ENCODE peak calls at places on chromosomes 3 and 15, in nine cellular contexts. W, T, S, G, C, O, K, M and U are unnamed samples.

GRCh38 chr3:114310701-114311100 is 16.9 kb downstream of the TIGIT start:
- DNase-seq in W (no peak), T (no peak), S (no peak), G (no peak), C (no peak), O (no peak), K (no peak), M (no peak), U (no peak)

GRCh38 chr3:20669184-20669583 is 483.2 kb upstream of the SGO1 start:
- DNase-seq in W (no peak), T (no peak), S (peak; percentile 67), G (no peak), C (no peak), O (no peak), K (no peak), M (no peak), U (peak; percentile 67)

GRCh38 chr15:49718234-49718633 is 97.4 kb downstream of the DTWD1 start:
- DNase-seq in W (no peak), T (no peak), S (no peak), G (no peak), C (no peak), O (no peak), K (no peak), M (no peak), U (no peak)

GRCh38 chr3:84946240-84946639 is 12.5 kb upstream of the CADM2 start:
- DNase-seq in W (no peak), T (no peak), S (no peak), G (no peak), C (peak; percentile 64), O (no peak), K (no peak), M (no peak), U (no peak)

GRCh38 chr3:129240436-129240835 is 9.0 kb upstream of the COPG1 start:
- DNase-seq in W (no peak), T (no peak), S (no peak), G (no peak), C (no peak), O (no peak), K (no peak), M (no peak), U (no peak)

GRCh38 chr15:63176302-63176701 is 13.1 kb upstream of the RAB8B start:
- DNase-seq in W (no peak), T (no peak), S (no peak), G (no peak), C (no peak), O (no peak), K (no peak), M (no peak), U (no peak)

GRCh38 chr15:39177561-39177960 is 403.3 kb upstream of the THBS1 start:
- DNase-seq in W (no peak), T (no peak), S (no peak), G (no peak), C (no peak), O (no peak), K (no peak), M (no peak), U (no peak)

GRCh38 chr15:63487076-63487757 is 17.2 kb upstream of the USP3 start:
- DNase-seq in W (peak; percentile 92), T (peak; percentile 93), S (peak; percentile 88), G (peak; percentile 67), C (peak; percentile 86), O (peak; percentile 88), K (no peak), M (peak; percentile 81), U (peak; percentile 45)

GRCh38 chr15:97171556-97171955 is 788.9 kb upstream of the ARRDC4 start:
- DNase-seq in W (no peak), T (no peak), S (no peak), G (no peak), C (no peak), O (no peak), K (no peak), M (no peak), U (no peak)

GRCh38 chr15:97177135-97177704 is 783.3 kb upstream of the ARRDC4 start:
- DNase-seq in W (no peak), T (no peak), S (no peak), G (no peak), C (peak; percentile 63), O (no peak), K (no peak), M (no peak), U (no peak)

DNA sequence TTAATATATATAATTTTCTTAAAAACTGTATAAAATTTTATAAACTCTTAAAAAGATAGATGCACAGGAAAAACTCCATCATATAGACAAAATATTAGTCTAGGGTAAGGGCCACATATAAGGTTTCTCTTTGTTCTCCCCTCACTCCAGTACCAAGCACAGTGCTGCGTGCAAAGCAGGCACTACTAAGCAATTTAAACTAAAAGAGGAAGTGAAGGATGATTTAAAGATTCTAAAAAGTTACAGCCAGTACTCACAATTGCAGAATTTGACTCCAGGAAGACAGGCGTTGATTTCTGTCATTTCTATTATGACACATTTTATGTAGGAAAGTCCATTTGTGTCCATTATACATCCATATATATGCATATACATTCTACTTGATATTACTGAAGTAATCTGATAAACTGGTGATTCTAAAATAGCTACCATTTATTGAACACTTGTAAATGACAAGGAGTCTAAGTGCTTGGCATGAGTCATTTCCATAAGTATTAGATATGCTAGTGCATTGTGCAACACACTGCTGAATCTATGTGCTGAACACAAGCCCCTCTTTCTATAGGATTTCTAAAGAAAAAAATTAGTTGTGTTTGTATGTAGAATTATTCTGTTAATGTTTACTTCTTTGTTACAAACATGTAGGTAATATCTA is 785.5 kb upstream of the ARRDC4 start:
- DNase-seq in W (no peak), T (no peak), S (no peak), G (no peak), C (no peak), O (no peak), K (no peak), M (no peak), U (no peak)
- H3K9me3 ChIP-seq in W (peaks cover 7% of the 10 kb centered on the region), T (no peaks in the 10 kb centered on the region), S (no peaks in the 10 kb centered on the region), G (peaks cover 11% of the 10 kb centered on the region), C (no peaks in the 10 kb centered on the region), O (no peaks in the 10 kb centered on the region), K (peaks cover 14% of the 10 kb centered on the region), M (no peaks in the 10 kb centered on the region), U (no peaks in the 10 kb centered on the region)

DNA sequence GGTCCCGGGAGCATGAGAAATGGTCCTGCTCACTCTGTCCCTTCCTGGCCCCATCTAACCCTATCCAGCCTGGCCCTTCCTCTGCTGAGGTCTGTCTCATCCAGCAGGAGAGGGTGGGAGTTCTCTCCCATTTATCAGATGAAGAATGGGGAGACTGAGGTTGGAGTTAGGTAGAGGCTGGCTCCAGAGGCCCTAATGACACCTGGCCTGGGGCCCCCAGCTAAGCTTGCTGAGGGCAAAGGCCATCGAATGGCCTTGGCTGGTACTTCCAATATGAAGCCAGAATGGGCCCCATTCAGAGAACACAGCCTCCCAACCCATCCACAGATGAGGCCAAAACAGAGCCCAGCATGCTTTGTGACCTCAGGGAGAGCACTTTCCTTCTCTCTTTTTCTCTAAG is 1.4 kb downstream of the CAMK1 start:
- DNase-seq in W (no peak), T (no peak), S (no peak), G (no peak), C (no peak), O (no peak), K (no peak), M (no peak), U (no peak)
- H3K9me3 ChIP-seq in W (no peaks in the 10 kb centered on the region), T (no peaks in the 10 kb centered on the region), S (no peaks in the 10 kb centered on the region), G (no peaks in the 10 kb centered on the region), C (no peaks in the 10 kb centered on the region), O (no peaks in the 10 kb centered on the region), K (no peaks in the 10 kb centered on the region), M (no peaks in the 10 kb centered on the region), U (no peaks in the 10 kb centered on the region)

GRCh38 chr15:25054329-25054728 is 99.5 kb downstream of the SNRPN start:
- DNase-seq in W (no peak), T (no peak), S (no peak), G (no peak), C (no peak), O (no peak), K (no peak), M (no peak), U (peak; percentile 38)

GRCh38 chr15:25052191-25052999 is 97.6 kb downstream of the SNRPN start:
- DNase-seq in W (peak; percentile 48), T (no peak), S (no peak), G (no peak), C (no peak), O (no peak), K (no peak), M (no peak), U (peak; percentile 49)

GRCh38 chr15:25051399-25052154 is 96.8 kb downstream of the SNRPN start:
- DNase-seq in W (peak; percentile 41), T (no peak), S (no peak), G (no peak), C (no peak), O (no peak), K (no peak), M (no peak), U (no peak)

GRCh38 chr15:25054943-25055342 is 100.2 kb downstream of the SNRPN start:
- DNase-seq in W (no peak), T (no peak), S (no peak), G (no peak), C (no peak), O (no peak), K (no peak), M (no peak), U (no peak)

DNA sequence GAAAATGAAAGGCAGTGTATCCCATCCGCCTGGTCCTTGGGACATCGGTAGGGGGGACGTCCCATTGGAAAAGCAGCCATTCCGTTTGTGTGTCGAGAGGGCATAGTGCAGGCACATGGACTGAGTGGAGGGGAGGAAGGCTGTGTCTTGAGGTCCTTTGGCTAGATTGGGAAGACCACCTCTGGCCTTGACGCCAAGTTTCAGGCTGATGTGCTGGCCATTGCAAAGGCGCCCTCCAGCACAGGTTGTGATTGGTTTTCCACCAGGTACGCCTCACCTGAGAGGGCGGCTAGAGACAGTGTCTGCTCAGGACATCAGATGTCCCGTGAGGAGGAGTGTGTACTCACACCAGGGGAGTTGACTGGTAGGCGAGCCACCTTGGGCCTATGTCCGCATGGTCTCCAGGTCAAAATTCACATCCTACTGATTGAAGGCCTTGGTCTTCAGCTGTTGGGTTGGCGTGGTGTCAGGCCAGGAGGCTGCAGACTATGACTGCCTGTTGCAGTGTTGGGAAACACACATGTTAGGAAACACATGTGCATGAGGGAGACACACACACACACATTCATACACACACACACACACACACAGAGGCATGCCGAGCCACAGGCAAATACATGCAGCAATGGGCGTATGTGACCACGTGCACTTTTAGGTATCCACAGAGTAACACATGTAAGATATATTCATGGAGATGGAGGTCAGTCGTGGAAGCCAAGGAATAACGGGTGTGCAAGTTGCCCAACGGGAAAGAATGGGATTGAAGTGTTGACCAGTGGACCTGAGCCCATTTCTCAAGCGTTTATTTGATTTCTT is 98.4 kb downstream of the SNRPN start:
- DNase-seq in W (peak; percentile 54), T (peak; percentile 11), S (peak; percentile 4), G (no peak), C (no peak), O (no peak), K (no peak), M (no peak), U (no peak)
- H3K9me3 ChIP-seq in W (peaks cover 97% of the 10 kb centered on the region), T (peaks cover 96% of the 10 kb centered on the region), S (peaks cover 93% of the 10 kb centered on the region), G (peaks cover 56% of the 10 kb centered on the region), C (no peaks in the 10 kb centered on the region), O (peaks cover 80% of the 10 kb centered on the region), K (peaks cover 95% of the 10 kb centered on the region), M (peaks cover 93% of the 10 kb centered on the region), U (peaks cover 96% of the 10 kb centered on the region)

GRCh38 chr15:97545799-97546198 is 414.7 kb upstream of the ARRDC4 start:
- DNase-seq in W (no peak), T (no peak), S (no peak), G (no peak), C (no peak), O (no peak), K (no peak), M (no peak), U (no peak)

DNA sequence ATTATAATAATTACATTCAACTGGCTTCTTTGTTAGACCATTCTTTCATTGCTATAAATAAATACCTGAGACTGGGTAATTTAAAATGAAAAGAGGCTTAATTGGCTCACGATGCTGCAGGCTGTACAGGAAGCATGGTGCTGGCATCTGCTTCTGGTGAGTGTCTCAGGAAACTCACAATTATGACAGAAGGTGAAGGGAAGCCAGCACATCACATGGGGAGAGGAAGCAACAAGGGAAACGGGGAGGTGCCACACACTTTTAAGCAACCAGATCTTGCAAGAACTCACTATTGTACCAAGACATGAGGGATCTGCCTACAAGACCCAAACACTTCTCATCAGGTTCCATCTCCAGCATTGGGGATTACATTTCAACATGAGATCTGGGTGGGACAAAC is 413.1 kb upstream of the ARRDC4 start:
- DNase-seq in W (no peak), T (no peak), S (no peak), G (no peak), C (no peak), O (no peak), K (no peak), M (no peak), U (no peak)
- H3K9me3 ChIP-seq in W (peaks cover 17% of the 10 kb centered on the region), T (peaks cover 14% of the 10 kb centered on the region), S (no peaks in the 10 kb centered on the region), G (no peaks in the 10 kb centered on the region), C (no peaks in the 10 kb centered on the region), O (peaks cover 17% of the 10 kb centered on the region), K (peaks cover 4% of the 10 kb centered on the region), M (no peaks in the 10 kb centered on the region), U (peaks cover 4% of the 10 kb centered on the region)